ENCODE peak calls at places on chromosome 22, in seven cellular contexts. K is occipital lobe, W is GM23248, O is activated T-helper 1 cell treated with Interleukin-2 at 50 U/mL for 16 hours, J is ovary, X is mesenteric fat pad, L is germinal center. V is an unnamed sample.

GRCh38 chr22:43277987-43278601 is 65.1 kb downstream of the SCUBE1 start:
- DNase-seq in K (no peak), W (no peak), O (no peak), J (no peak), X (no peak), L (no peak), V (no peak)

GRCh38 chr22:46892866-46893265 is 130.4 kb downstream of the TBC1D22A start:
- DNase-seq in K (no peak), W (no peak), O (no peak), J (no peak), X (no peak), L (no peak), V (no peak)

GRCh38 chr22:30253205-30253852 is 6.8 kb upstream of the LIF start:
- DNase-seq in K (peak; percentile 15), W (peak; percentile 37), O (no peak), J (no peak), X (no peak), L (no peak), V (peak; percentile 62)

GRCh38 chr22:22934543-22935055 is 47.0 kb downstream of the IGLL5 start:
- DNase-seq in K (no peak), W (no peak), O (no peak), J (no peak), X (no peak), L (no peak), V (peak; percentile 4)

GRCh38 chr22:27317156-27317555 is 484.4 kb downstream of the MN1 start:
- DNase-seq in K (no peak), W (no peak), O (no peak), J (no peak), X (no peak), L (no peak), V (no peak)

GRCh38 chr22:29617922-29618629 is 14.6 kb downstream of the NF2 start:
- DNase-seq in K (no peak), W (peak; percentile 62), O (no peak), J (no peak), X (no peak), L (no peak), V (no peak)

GRCh38 chr22:35604671-35605457 is 12.3 kb downstream of the MB start:
- DNase-seq in K (no peak), W (no peak), O (no peak), J (no peak), X (no peak), L (no peak), V (no peak)

GRCh38 chr22:44091021-44091721 is 67.1 kb downstream of the PARVB start:
- DNase-seq in K (peak; percentile 35), W (peak; percentile 43), O (no peak), J (no peak), X (no peak), L (no peak), V (peak; percentile 5)

GRCh38 chr22:21972293-21972779 is 10.3 kb downstream of the TOP3B start:
- DNase-seq in K (peak; percentile 7), W (peak; percentile 60), O (no peak), J (no peak), X (no peak), L (peak; percentile 85), V (peak; percentile 47)